ENCODE peak calls at places on chromosomes 5 and 9, in seven cellular contexts. E is lower leg skin; T is non-pigmented ciliary epithelial cell; J is tibial nerve; F is iPS DF 6.9; R is endothelial cell of umbilical vein; I is stimulated activated naive CD8-positive, alpha-beta T cell treated with anti-CD3 and anti-CD28 coated beads, Interleukin-15, amount 100 ng/mL, for 72 hours. L is an unnamed sample.
A peak's percentile ranks its signal among the peaks of the same experiment; 100 is the strongest.

GRCh38 chr9:130275156-130275555 is 9.6 kb downstream of the HMCN2 start:
- DNase-seq in E (no peak), T (no peak), J (no peak), F (no peak), R (no peak), I (no peak), L (no peak)

GRCh38 chr5:67209141-67209771 is 12.7 kb upstream of the CD180 start:
- DNase-seq in E (peak; percentile 78), T (no peak), J (peak; percentile 94), F (peak; percentile 80), R (peak; percentile 77), I (peak; percentile 52), L (no peak)

GRCh38 chr5:13860176-13860575 is 84.3 kb downstream of the DNAH5 start:
- DNase-seq in E (no peak), T (no peak), J (no peak), F (no peak), R (no peak), I (no peak), L (no peak)

GRCh38 chr5:1511651-1512540 is 11.9 kb downstream of the LPCAT1 start:
- DNase-seq in E (no peak), T (no peak), J (no peak), F (no peak), R (no peak), I (no peak), L (peak; percentile 9)

GRCh38 chr5:180332051-180332517 is 21.1 kb downstream of the GFPT2 start:
- DNase-seq in E (no peak), T (no peak), J (no peak), F (no peak), R (no peak), I (no peak), L (no peak)

GRCh38 chr9:85900504-85901201 is 40.3 kb upstream of the NAA35 start:
- DNase-seq in E (no peak), T (peak; percentile 3), J (peak; percentile 7), F (peak; percentile 52), R (peak; percentile 54), I (peak; percentile 13), L (no peak)

GRCh38 chr9:22107202-22107601 is 98.1 kb upstream of the CDKN2B start:
- DNase-seq in E (no peak), T (peak; percentile 79), J (no peak), F (no peak), R (no peak), I (no peak), L (no peak)

GRCh38 chr9:36924071-36924470 is 110.0 kb downstream of the PAX5 start:
- DNase-seq in E (no peak), T (peak; percentile 70), J (no peak), F (no peak), R (peak; percentile 57), I (peak; percentile 21), L (no peak)

GRCh38 chr9:3008091-3008490 is 164.2 kb upstream of the PUM3 start:
- DNase-seq in E (no peak), T (no peak), J (no peak), F (no peak), R (no peak), I (no peak), L (no peak)

GRCh38 chr9:129336601-129337286 is 158.7 kb upstream of the IER5L start:
- DNase-seq in E (peak; percentile 68), T (no peak), J (no peak), F (no peak), R (peak; percentile 23), I (peak; percentile 30), L (no peak)

GRCh38 chr5:173802670-173803165 is 85.4 kb upstream of the CPEB4 start:
- DNase-seq in E (peak; percentile 60), T (no peak), J (peak; percentile 70), F (no peak), R (no peak), I (no peak), L (no peak)

L was measured in heart right ventricle.